ENCODE peak calls at places on chromosomes 5 and 9, in five cellular contexts. One of them, this sample, is unnamed.

GRCh38 chr9:124309665-124310064 is 51.9 kb downstream of the NEK6 start:
- DNase-seq in A549: peak
- DNase-seq in transverse colon: no peak
- DNase-seq in breast epithelium: no peak
- DNase-seq in tibial artery: peak
- DNase-seq in this sample: no peak

GRCh38 chr5:3266861-3267260 is 328.8 kb upstream of the IRX1 start:
- DNase-seq in A549: no peak
- DNase-seq in transverse colon: no peak
- DNase-seq in breast epithelium: no peak
- DNase-seq in tibial artery: no peak
- DNase-seq in this sample: no peak

GRCh38 chr9:127418037-127418471 is 6.1 kb upstream of the ZNF79 start:
- DNase-seq in A549: peak
- DNase-seq in transverse colon: no peak
- DNase-seq in breast epithelium: no peak
- DNase-seq in tibial artery: no peak
- DNase-seq in this sample: no peak

GRCh38 chr9:135156525-135157510 is 69.3 kb downstream of the OLFM1 start:
- DNase-seq in A549: peak
- DNase-seq in transverse colon: peak
- DNase-seq in breast epithelium: no peak
- DNase-seq in tibial artery: no peak
- DNase-seq in this sample: no peak

GRCh38 chr5:171479776-171480125 is 60.3 kb downstream of the FGF18 start:
- DNase-seq in A549: no peak
- DNase-seq in transverse colon: no peak
- DNase-seq in breast epithelium: no peak
- DNase-seq in tibial artery: no peak
- DNase-seq in this sample: no peak

GRCh38 chr5:176609724-176610429 is at the start of gene GPRIN1:
- DNase-seq in A549: peak
- DNase-seq in transverse colon: peak
- DNase-seq in breast epithelium: no peak
- DNase-seq in tibial artery: no peak
- DNase-seq in this sample: peak

GRCh38 chr5:141779642-141780041 is 97.6 kb upstream of the ARAP3 start:
- DNase-seq in A549: no peak
- DNase-seq in transverse colon: no peak
- DNase-seq in breast epithelium: peak
- DNase-seq in tibial artery: no peak
- DNase-seq in this sample: no peak

GRCh38 chr9:114696814-114697544 is 15.0 kb upstream of the TEX48 start:
- DNase-seq in A549: no peak
- DNase-seq in transverse colon: no peak
- DNase-seq in breast epithelium: no peak
- DNase-seq in tibial artery: no peak
- DNase-seq in this sample: no peak

GRCh38 chr5:67263656-67264055 is 67.1 kb upstream of the CD180 start:
- DNase-seq in A549: no peak
- DNase-seq in transverse colon: no peak
- DNase-seq in breast epithelium: no peak
- DNase-seq in tibial artery: no peak
- DNase-seq in this sample: no peak

GRCh38 chr5:124639095-124639665 is 107.3 kb downstream of the ZNF608 start:
- DNase-seq in A549: no peak
- DNase-seq in transverse colon: no peak
- DNase-seq in breast epithelium: no peak
- DNase-seq in tibial artery: no peak
- DNase-seq in this sample: no peak

GRCh38 chr5:159463590-159464321 is 133.5 kb upstream of the IL12B start:
- DNase-seq in A549: peak
- DNase-seq in transverse colon: no peak
- DNase-seq in breast epithelium: no peak
- DNase-seq in tibial artery: no peak
- DNase-seq in this sample: no peak

GRCh38 chr5:68531970-68532369 is 316.4 kb downstream of the PIK3R1 start:
- DNase-seq in A549: no peak
- DNase-seq in transverse colon: no peak
- DNase-seq in breast epithelium: no peak
- DNase-seq in tibial artery: no peak
- DNase-seq in this sample: no peak

GRCh38 chr5:135593886-135594285 is 15.1 kb upstream of the CXCL14 start:
- DNase-seq in A549: no peak
- DNase-seq in transverse colon: no peak
- DNase-seq in breast epithelium: no peak
- DNase-seq in tibial artery: no peak
- DNase-seq in this sample: no peak

GRCh38 chr5:151757233-151758140 is 944 bp downstream of the ATOX1 start:
- DNase-seq in A549: no peak
- DNase-seq in transverse colon: no peak
- DNase-seq in breast epithelium: peak
- DNase-seq in tibial artery: no peak
- DNase-seq in this sample: peak

GRCh38 chr5:919356-920000 is 26.8 kb downstream of the TRIP13 start:
- DNase-seq in A549: peak
- DNase-seq in transverse colon: no peak
- DNase-seq in breast epithelium: no peak
- DNase-seq in tibial artery: no peak
- DNase-seq in this sample: no peak

GRCh38 chr5:110507972-110508371 is 218.5 kb downstream of the TMEM232 start:
- DNase-seq in A549: no peak
- DNase-seq in transverse colon: no peak
- DNase-seq in breast epithelium: no peak
- DNase-seq in tibial artery: no peak
- DNase-seq in this sample: no peak

GRCh38 chr9:4269872-4270271 is 30.0 kb downstream of the GLIS3 start:
- DNase-seq in A549: no peak
- DNase-seq in transverse colon: no peak
- DNase-seq in breast epithelium: no peak
- DNase-seq in tibial artery: no peak
- DNase-seq in this sample: no peak

GRCh38 chr9:115015018-115015635 is 84.7 kb upstream of the TNFSF8 start:
- DNase-seq in A549: peak
- DNase-seq in transverse colon: peak
- DNase-seq in breast epithelium: no peak
- DNase-seq in tibial artery: no peak
- DNase-seq in this sample: no peak

GRCh38 chr9:106916491-106917235 is 53.7 kb downstream of the ZNF462 start:
- DNase-seq in A549: peak
- DNase-seq in transverse colon: peak
- DNase-seq in breast epithelium: peak
- DNase-seq in tibial artery: no peak
- DNase-seq in this sample: no peak

GRCh38 chr5:17218353-17219005 is 1.0 kb downstream of the BASP1 start:
- DNase-seq in A549: no peak
- DNase-seq in transverse colon: peak
- DNase-seq in breast epithelium: no peak
- DNase-seq in tibial artery: peak
- DNase-seq in this sample: no peak

GRCh38 chr5:6287136-6287535 is 91.2 kb downstream of the MED10 start:
- DNase-seq in A549: no peak
- DNase-seq in transverse colon: no peak
- DNase-seq in breast epithelium: no peak
- DNase-seq in tibial artery: no peak
- DNase-seq in this sample: no peak

GRCh38 chr5:103487253-103487652 is 75.3 kb downstream of the NUDT12 start:
- DNase-seq in A549: no peak
- DNase-seq in transverse colon: no peak
- DNase-seq in breast epithelium: no peak
- DNase-seq in tibial artery: no peak
- DNase-seq in this sample: no peak

GRCh38 chr9:21252727-21253547 is 13.1 kb upstream of the IFNA14 start:
- DNase-seq in A549: peak
- DNase-seq in transverse colon: no peak
- DNase-seq in breast epithelium: no peak
- DNase-seq in tibial artery: peak
- DNase-seq in this sample: peak

GRCh38 chr9:121734465-121734864 is 83.0 kb downstream of the DAB2IP start:
- DNase-seq in A549: no peak
- DNase-seq in transverse colon: no peak
- DNase-seq in breast epithelium: no peak
- DNase-seq in tibial artery: no peak
- DNase-seq in this sample: no peak
- H3K27ac ChIP-seq in A549: peak
- H3K27ac ChIP-seq in transverse colon: peak
- H3K27ac ChIP-seq in breast epithelium: no peak
- H3K27ac ChIP-seq in tibial artery: peak
- H3K27ac ChIP-seq in this sample: no peak

GRCh38 chr9:95001720-95002119 is 275.2 kb downstream of the AOPEP start:
- DNase-seq in A549: no peak
- DNase-seq in transverse colon: no peak
- DNase-seq in breast epithelium: no peak
- DNase-seq in tibial artery: no peak
- DNase-seq in this sample: no peak

GRCh38 chr9:95000821-95001220 is 274.3 kb downstream of the AOPEP start:
- DNase-seq in A549: no peak
- DNase-seq in transverse colon: no peak
- DNase-seq in breast epithelium: no peak
- DNase-seq in tibial artery: no peak
- DNase-seq in this sample: no peak

GRCh38 chr9:94996638-94997037 is 270.1 kb downstream of the AOPEP start:
- DNase-seq in A549: no peak
- DNase-seq in transverse colon: no peak
- DNase-seq in breast epithelium: no peak
- DNase-seq in tibial artery: no peak
- DNase-seq in this sample: no peak

GRCh38 chr9:94997727-94998126 is 271.2 kb downstream of the AOPEP start:
- DNase-seq in A549: no peak
- DNase-seq in transverse colon: no peak
- DNase-seq in breast epithelium: no peak
- DNase-seq in tibial artery: no peak
- DNase-seq in this sample: no peak

DNA sequence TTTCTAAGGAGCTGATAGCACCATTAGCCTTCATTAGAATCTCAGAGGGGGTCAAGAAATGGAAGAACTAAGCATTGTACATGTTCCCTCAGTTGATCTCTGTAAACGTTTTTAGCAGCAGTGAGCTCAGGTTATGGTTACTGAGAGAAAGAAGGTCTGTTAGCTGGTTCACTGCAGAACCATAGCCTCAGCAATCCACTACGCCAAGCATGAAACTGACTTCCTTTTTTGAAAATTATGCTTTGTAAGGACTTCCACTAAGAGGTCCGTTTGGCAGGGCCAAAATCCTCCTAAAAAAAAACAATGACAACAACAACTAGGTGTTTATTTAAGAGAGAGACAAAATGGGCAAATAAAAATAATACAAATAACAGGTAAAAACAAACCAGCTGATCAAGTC is 273.3 kb downstream of the AOPEP start:
- DNase-seq in A549: no peak
- DNase-seq in transverse colon: no peak
- DNase-seq in breast epithelium: no peak
- DNase-seq in tibial artery: no peak
- DNase-seq in this sample: no peak
- H3K27ac ChIP-seq in A549: peak
- H3K27ac ChIP-seq in transverse colon: peak
- H3K27ac ChIP-seq in breast epithelium: no peak
- H3K27ac ChIP-seq in tibial artery: no peak
- H3K27ac ChIP-seq in this sample: no peak

DNA sequence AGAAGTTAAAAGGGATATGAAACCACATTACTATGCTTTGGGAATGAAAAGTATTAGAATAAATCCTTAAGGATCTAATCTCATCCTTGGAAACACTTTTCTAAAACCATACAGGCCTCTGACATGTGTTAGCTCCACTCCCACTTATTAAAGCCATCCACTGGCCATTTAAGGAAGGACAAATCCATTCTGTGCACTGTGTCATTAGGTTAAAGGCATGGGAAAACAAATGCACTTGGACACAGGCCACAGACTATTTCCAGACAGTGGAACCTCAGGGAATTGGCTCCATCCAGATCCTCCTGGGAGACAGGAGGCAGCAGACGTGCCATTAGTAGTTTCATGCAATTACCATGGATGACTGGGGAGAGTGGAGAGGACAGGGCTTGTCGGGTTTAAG is 454.9 kb downstream of the ENC1 start:
- DNase-seq in A549: no peak
- DNase-seq in transverse colon: no peak
- DNase-seq in breast epithelium: no peak
- DNase-seq in tibial artery: no peak
- DNase-seq in this sample: no peak
- H3K27ac ChIP-seq in A549: no peak
- H3K27ac ChIP-seq in transverse colon: no peak
- H3K27ac ChIP-seq in breast epithelium: no peak
- H3K27ac ChIP-seq in tibial artery: no peak
- H3K27ac ChIP-seq in this sample: no peak

GRCh38 chr5:133885566-133885965 is 82.9 kb downstream of the C5orf15 start:
- DNase-seq in A549: no peak
- DNase-seq in transverse colon: no peak
- DNase-seq in breast epithelium: no peak
- DNase-seq in tibial artery: peak
- DNase-seq in this sample: no peak
- H3K27ac ChIP-seq in A549: no peak
- H3K27ac ChIP-seq in transverse colon: no peak
- H3K27ac ChIP-seq in breast epithelium: no peak
- H3K27ac ChIP-seq in tibial artery: no peak
- H3K27ac ChIP-seq in this sample: no peak

DNA sequence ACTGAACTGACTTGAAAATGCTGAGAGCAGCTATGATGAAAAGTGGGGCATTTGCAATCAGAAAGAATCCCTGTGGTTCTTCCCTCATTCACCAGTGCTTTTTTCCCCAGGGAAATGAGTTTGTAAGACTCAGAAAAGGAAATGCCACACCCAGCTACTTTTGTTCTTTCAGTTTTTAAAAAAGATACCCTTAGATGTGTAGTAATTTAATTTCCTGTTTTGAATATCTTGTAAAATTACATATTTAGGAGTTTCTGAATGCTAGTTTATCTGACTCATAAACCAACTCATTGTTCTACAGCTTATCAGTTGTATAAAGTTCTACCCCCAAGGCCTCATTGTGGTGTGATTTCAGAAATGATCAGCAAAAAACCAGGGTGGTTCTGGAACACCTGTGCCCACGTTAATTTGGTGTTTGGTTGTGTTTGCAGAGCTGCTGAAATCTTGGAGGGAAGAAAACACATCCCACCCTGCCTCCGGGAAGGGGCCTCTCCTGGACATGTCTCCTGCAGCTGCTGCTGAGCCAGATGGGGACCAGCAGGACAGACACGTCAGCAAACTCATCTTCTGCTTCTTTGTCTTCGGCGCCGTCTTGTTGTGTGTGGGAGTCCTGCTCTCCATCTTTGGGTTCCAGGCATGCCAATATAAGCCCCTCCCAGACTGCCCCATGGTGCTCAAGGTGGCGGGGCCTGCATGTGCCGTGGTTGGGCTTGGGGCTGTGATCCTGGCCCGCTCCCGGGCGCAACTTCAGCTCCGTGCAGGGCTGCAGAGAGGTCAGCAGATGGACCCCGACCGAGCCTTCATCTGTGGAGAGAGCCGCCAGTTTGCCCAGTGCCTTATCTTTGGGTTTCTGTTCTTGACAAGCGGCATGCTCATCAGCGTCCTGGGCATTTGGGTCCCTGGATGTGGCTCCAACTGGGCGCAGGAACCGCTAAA is 2.8 kb downstream of the TMEM171 start:
- DNase-seq in A549: no peak
- DNase-seq in transverse colon: no peak
- DNase-seq in breast epithelium: no peak
- DNase-seq in tibial artery: no peak
- DNase-seq in this sample: no peak
- H3K27ac ChIP-seq in A549: no peak
- H3K27ac ChIP-seq in transverse colon: no peak
- H3K27ac ChIP-seq in breast epithelium: no peak
- H3K27ac ChIP-seq in tibial artery: no peak
- H3K27ac ChIP-seq in this sample: no peak

This sample was measured in CD4-positive, alpha-beta memory T cell.